ENCODE peak calls at places on chromosomes 2 and 18, in six cellular contexts. One of them, this sample, is unnamed.

GRCh38 chr18:76791106-76791505 is 31.3 kb upstream of the ZNF236 start:
- DNase-seq in cardiac fibroblast: no peak
- DNase-seq in CD4-positive, alpha-beta T cell: no peak
- DNase-seq in RWPE1: no peak
- DNase-seq in nephron progenitor cell: no peak
- DNase-seq in uterus: no peak
- DNase-seq in this sample: no peak

GRCh38 chr18:42446195-42446594 is 491.2 kb downstream of the PIK3C3 start:
- DNase-seq in cardiac fibroblast: peak
- DNase-seq in CD4-positive, alpha-beta T cell: no peak
- DNase-seq in RWPE1: no peak
- DNase-seq in nephron progenitor cell: no peak
- DNase-seq in uterus: no peak
- DNase-seq in this sample: peak

GRCh38 chr2:205877501-205877900 is 195.2 kb downstream of the NRP2 start:
- DNase-seq in cardiac fibroblast: no peak
- DNase-seq in CD4-positive, alpha-beta T cell: no peak
- DNase-seq in RWPE1: no peak
- DNase-seq in nephron progenitor cell: no peak
- DNase-seq in uterus: no peak
- DNase-seq in this sample: no peak

GRCh38 chr2:128421286-128421685 is 102.6 kb upstream of the HS6ST1 start:
- DNase-seq in cardiac fibroblast: no peak
- DNase-seq in CD4-positive, alpha-beta T cell: no peak
- DNase-seq in RWPE1: no peak
- DNase-seq in nephron progenitor cell: no peak
- DNase-seq in uterus: no peak
- DNase-seq in this sample: no peak

GRCh38 chr2:105814291-105814940 is 69.7 kb downstream of the NCK2 start:
- DNase-seq in cardiac fibroblast: no peak
- DNase-seq in CD4-positive, alpha-beta T cell: no peak
- DNase-seq in RWPE1: no peak
- DNase-seq in nephron progenitor cell: no peak
- DNase-seq in uterus: no peak
- DNase-seq in this sample: no peak

GRCh38 chr18:3114456-3114855 is 101.5 kb upstream of the LPIN2 start:
- DNase-seq in cardiac fibroblast: no peak
- DNase-seq in CD4-positive, alpha-beta T cell: no peak
- DNase-seq in RWPE1: no peak
- DNase-seq in nephron progenitor cell: no peak
- DNase-seq in uterus: no peak
- DNase-seq in this sample: no peak

GRCh38 chr18:58303363-58303762 is 259.3 kb downstream of the NEDD4L start:
- DNase-seq in cardiac fibroblast: no peak
- DNase-seq in CD4-positive, alpha-beta T cell: no peak
- DNase-seq in RWPE1: no peak
- DNase-seq in nephron progenitor cell: no peak
- DNase-seq in uterus: no peak
- DNase-seq in this sample: no peak

GRCh38 chr2:11701831-11702301 is 31.9 kb upstream of the NTSR2 start:
- DNase-seq in cardiac fibroblast: no peak
- DNase-seq in CD4-positive, alpha-beta T cell: no peak
- DNase-seq in RWPE1: no peak
- DNase-seq in nephron progenitor cell: no peak
- DNase-seq in uterus: no peak
- DNase-seq in this sample: no peak

GRCh38 chr2:113027691-113028090 is 22.4 kb downstream of the IL36A start:
- DNase-seq in cardiac fibroblast: no peak
- DNase-seq in CD4-positive, alpha-beta T cell: no peak
- DNase-seq in RWPE1: no peak
- DNase-seq in nephron progenitor cell: no peak
- DNase-seq in uterus: no peak
- DNase-seq in this sample: no peak

GRCh38 chr2:85259101-85259590 is 68.6 kb downstream of the TGOLN2 start:
- DNase-seq in cardiac fibroblast: peak
- DNase-seq in CD4-positive, alpha-beta T cell: no peak
- DNase-seq in RWPE1: no peak
- DNase-seq in nephron progenitor cell: peak
- DNase-seq in uterus: no peak
- DNase-seq in this sample: no peak

GRCh38 chr18:44782617-44783016 is 101.9 kb downstream of the SETBP1 start:
- DNase-seq in cardiac fibroblast: no peak
- DNase-seq in CD4-positive, alpha-beta T cell: no peak
- DNase-seq in RWPE1: no peak
- DNase-seq in nephron progenitor cell: no peak
- DNase-seq in uterus: no peak
- DNase-seq in this sample: no peak

GRCh38 chr2:229810786-229811185 is 96.4 kb upstream of the DNER start:
- DNase-seq in cardiac fibroblast: no peak
- DNase-seq in CD4-positive, alpha-beta T cell: no peak
- DNase-seq in RWPE1: no peak
- DNase-seq in nephron progenitor cell: no peak
- DNase-seq in uterus: no peak
- DNase-seq in this sample: no peak

GRCh38 chr2:11665028-11665427 is 5.0 kb downstream of the NTSR2 start:
- DNase-seq in cardiac fibroblast: no peak
- DNase-seq in CD4-positive, alpha-beta T cell: no peak
- DNase-seq in RWPE1: no peak
- DNase-seq in nephron progenitor cell: no peak
- DNase-seq in uterus: no peak
- DNase-seq in this sample: no peak

GRCh38 chr18:6441201-6441600 is 26.5 kb upstream of the L3MBTL4 start:
- DNase-seq in cardiac fibroblast: no peak
- DNase-seq in CD4-positive, alpha-beta T cell: no peak
- DNase-seq in RWPE1: no peak
- DNase-seq in nephron progenitor cell: no peak
- DNase-seq in uterus: no peak
- DNase-seq in this sample: no peak

GRCh38 chr2:178804791-178805190 is 2.4 kb downstream of the TTN start:
- DNase-seq in cardiac fibroblast: no peak
- DNase-seq in CD4-positive, alpha-beta T cell: no peak
- DNase-seq in RWPE1: peak
- DNase-seq in nephron progenitor cell: no peak
- DNase-seq in uterus: no peak
- DNase-seq in this sample: no peak

GRCh38 chr18:77645170-77645872 is 395.7 kb downstream of the GALR1 start:
- DNase-seq in cardiac fibroblast: no peak
- DNase-seq in CD4-positive, alpha-beta T cell: no peak
- DNase-seq in RWPE1: no peak
- DNase-seq in nephron progenitor cell: no peak
- DNase-seq in uterus: no peak
- DNase-seq in this sample: no peak

GRCh38 chr18:3410273-3410672 is 39.7 kb upstream of the TGIF1 start:
- DNase-seq in cardiac fibroblast: no peak
- DNase-seq in CD4-positive, alpha-beta T cell: no peak
- DNase-seq in RWPE1: no peak
- DNase-seq in nephron progenitor cell: no peak
- DNase-seq in uterus: no peak
- DNase-seq in this sample: no peak

GRCh38 chr2:231099918-231100317 is 24.9 kb downstream of the HTR2B start:
- DNase-seq in cardiac fibroblast: peak
- DNase-seq in CD4-positive, alpha-beta T cell: no peak
- DNase-seq in RWPE1: no peak
- DNase-seq in nephron progenitor cell: peak
- DNase-seq in uterus: no peak
- DNase-seq in this sample: no peak

GRCh38 chr2:44314354-44314753 is 39.1 kb downstream of the SLC3A1 start:
- DNase-seq in cardiac fibroblast: no peak
- DNase-seq in CD4-positive, alpha-beta T cell: no peak
- DNase-seq in RWPE1: no peak
- DNase-seq in nephron progenitor cell: no peak
- DNase-seq in uterus: no peak
- DNase-seq in this sample: no peak
- TF ChIP-seq CTCF in cardiac fibroblast: no peak
- TF ChIP-seq CTCF in CD4-positive, alpha-beta T cell: no peak
- TF ChIP-seq CTCF in RWPE1: no peak
- TF ChIP-seq CTCF in nephron progenitor cell: no peak
- TF ChIP-seq CTCF in uterus: no peak
- TF ChIP-seq CTCF in this sample: no peak

GRCh38 chr2:107669335-107669734 is 157.4 kb upstream of the RGPD4 start:
- DNase-seq in cardiac fibroblast: peak
- DNase-seq in CD4-positive, alpha-beta T cell: no peak
- DNase-seq in RWPE1: peak
- DNase-seq in nephron progenitor cell: no peak
- DNase-seq in uterus: no peak
- DNase-seq in this sample: no peak
- TF ChIP-seq CTCF in cardiac fibroblast: peak
- TF ChIP-seq CTCF in CD4-positive, alpha-beta T cell: no peak
- TF ChIP-seq CTCF in RWPE1: peak
- TF ChIP-seq CTCF in nephron progenitor cell: peak
- TF ChIP-seq CTCF in uterus: no peak
- TF ChIP-seq CTCF in this sample: peak

GRCh38 chr2:81260320-81260719 is 955.8 kb upstream of the LRRTM1 start:
- DNase-seq in cardiac fibroblast: no peak
- DNase-seq in CD4-positive, alpha-beta T cell: no peak
- DNase-seq in RWPE1: peak
- DNase-seq in nephron progenitor cell: no peak
- DNase-seq in uterus: no peak
- DNase-seq in this sample: peak

GRCh38 chr2:81263989-81264388 is 959.4 kb upstream of the LRRTM1 start:
- DNase-seq in cardiac fibroblast: no peak
- DNase-seq in CD4-positive, alpha-beta T cell: no peak
- DNase-seq in RWPE1: no peak
- DNase-seq in nephron progenitor cell: no peak
- DNase-seq in uterus: no peak
- DNase-seq in this sample: no peak

GRCh38 chr2:81266106-81266505 is 961.6 kb upstream of the LRRTM1 start:
- DNase-seq in cardiac fibroblast: peak
- DNase-seq in CD4-positive, alpha-beta T cell: no peak
- DNase-seq in RWPE1: no peak
- DNase-seq in nephron progenitor cell: peak
- DNase-seq in uterus: no peak
- DNase-seq in this sample: no peak
- TF ChIP-seq CTCF in cardiac fibroblast: no peak
- TF ChIP-seq CTCF in CD4-positive, alpha-beta T cell: no peak
- TF ChIP-seq CTCF in RWPE1: peak
- TF ChIP-seq CTCF in nephron progenitor cell: peak
- TF ChIP-seq CTCF in uterus: no peak
- TF ChIP-seq CTCF in this sample: peak

DNA sequence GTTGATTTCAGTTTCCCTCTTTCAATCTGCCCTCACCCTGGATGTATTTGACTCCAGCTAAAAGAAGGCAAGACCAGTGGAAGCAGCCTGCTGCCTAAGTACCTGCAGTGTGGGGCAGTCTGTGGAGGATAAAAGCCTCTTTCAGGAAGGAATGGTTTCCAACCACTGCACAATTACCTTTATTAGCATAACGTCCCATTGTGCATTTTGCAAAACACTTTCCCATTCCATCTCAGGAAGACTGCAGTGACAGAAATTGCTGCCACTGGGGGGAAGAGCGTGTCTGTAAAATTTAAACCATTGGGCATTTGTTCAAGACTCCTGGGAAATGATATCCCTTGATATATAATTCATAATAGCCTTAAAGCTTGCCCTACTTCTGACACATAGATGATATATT is 26.2 kb downstream of the CYRIA start:
- DNase-seq in cardiac fibroblast: no peak
- DNase-seq in CD4-positive, alpha-beta T cell: no peak
- DNase-seq in RWPE1: no peak
- DNase-seq in nephron progenitor cell: no peak
- DNase-seq in uterus: no peak
- DNase-seq in this sample: no peak
- TF ChIP-seq CTCF in cardiac fibroblast: no peak
- TF ChIP-seq CTCF in CD4-positive, alpha-beta T cell: no peak
- TF ChIP-seq CTCF in RWPE1: no peak
- TF ChIP-seq CTCF in nephron progenitor cell: no peak
- TF ChIP-seq CTCF in uterus: peak
- TF ChIP-seq CTCF in this sample: peak

GRCh38 chr2:111919362-111919761 is 21.0 kb downstream of the MERTK start:
- DNase-seq in cardiac fibroblast: no peak
- DNase-seq in CD4-positive, alpha-beta T cell: no peak
- DNase-seq in RWPE1: no peak
- DNase-seq in nephron progenitor cell: no peak
- DNase-seq in uterus: no peak
- DNase-seq in this sample: no peak
- TF ChIP-seq CTCF in cardiac fibroblast: peak
- TF ChIP-seq CTCF in CD4-positive, alpha-beta T cell: no peak
- TF ChIP-seq CTCF in RWPE1: no peak
- TF ChIP-seq CTCF in nephron progenitor cell: no peak
- TF ChIP-seq CTCF in uterus: no peak
- TF ChIP-seq CTCF in this sample: no peak

GRCh38 chr18:38493991-38494559 is 928.5 kb upstream of the CELF4 start:
- DNase-seq in cardiac fibroblast: no peak
- DNase-seq in CD4-positive, alpha-beta T cell: no peak
- DNase-seq in RWPE1: no peak
- DNase-seq in nephron progenitor cell: no peak
- DNase-seq in uterus: no peak
- DNase-seq in this sample: no peak
- TF ChIP-seq CTCF in cardiac fibroblast: no peak
- TF ChIP-seq CTCF in CD4-positive, alpha-beta T cell: no peak
- TF ChIP-seq CTCF in RWPE1: no peak
- TF ChIP-seq CTCF in nephron progenitor cell: no peak
- TF ChIP-seq CTCF in uterus: no peak
- TF ChIP-seq CTCF in this sample: no peak

DNA sequence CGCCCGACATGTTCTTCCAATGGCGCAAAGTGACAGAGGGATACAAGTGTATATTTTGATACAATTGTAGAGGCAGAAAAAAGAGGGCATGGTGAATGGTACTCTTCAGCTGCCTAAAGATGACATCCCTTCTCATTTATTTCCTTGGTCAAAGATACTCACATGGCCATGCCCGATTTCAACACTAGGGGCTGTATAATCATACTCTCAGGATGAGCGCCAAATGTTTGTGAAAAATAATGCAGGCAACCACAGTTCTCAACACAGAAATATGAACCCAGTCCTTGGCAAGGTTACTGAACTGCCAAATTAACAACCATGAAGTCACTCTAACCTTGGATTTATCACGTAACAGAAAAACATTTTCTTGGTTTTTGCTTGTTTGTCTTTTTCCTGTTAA is 204.4 kb downstream of the CCDC102B start:
- DNase-seq in cardiac fibroblast: no peak
- DNase-seq in CD4-positive, alpha-beta T cell: no peak
- DNase-seq in RWPE1: no peak
- DNase-seq in nephron progenitor cell: no peak
- DNase-seq in uterus: no peak
- DNase-seq in this sample: no peak
- TF ChIP-seq CTCF in cardiac fibroblast: peak
- TF ChIP-seq CTCF in CD4-positive, alpha-beta T cell: no peak
- TF ChIP-seq CTCF in RWPE1: no peak
- TF ChIP-seq CTCF in nephron progenitor cell: peak
- TF ChIP-seq CTCF in uterus: no peak
- TF ChIP-seq CTCF in this sample: peak

GRCh38 chr18:54905629-54906028 is 53.6 kb downstream of the CCDC68 start:
- DNase-seq in cardiac fibroblast: no peak
- DNase-seq in CD4-positive, alpha-beta T cell: no peak
- DNase-seq in RWPE1: no peak
- DNase-seq in nephron progenitor cell: no peak
- DNase-seq in uterus: no peak
- DNase-seq in this sample: no peak
- TF ChIP-seq CTCF in cardiac fibroblast: no peak
- TF ChIP-seq CTCF in CD4-positive, alpha-beta T cell: no peak
- TF ChIP-seq CTCF in RWPE1: no peak
- TF ChIP-seq CTCF in nephron progenitor cell: no peak
- TF ChIP-seq CTCF in uterus: no peak
- TF ChIP-seq CTCF in this sample: no peak

GRCh38 chr2:177254433-177255226 is 9.9 kb downstream of the NFE2L2 start:
- DNase-seq in cardiac fibroblast: no peak
- DNase-seq in CD4-positive, alpha-beta T cell: no peak
- DNase-seq in RWPE1: no peak
- DNase-seq in nephron progenitor cell: peak
- DNase-seq in uterus: no peak
- DNase-seq in this sample: no peak
- TF ChIP-seq CTCF in cardiac fibroblast: peak
- TF ChIP-seq CTCF in CD4-positive, alpha-beta T cell: no peak
- TF ChIP-seq CTCF in RWPE1: no peak
- TF ChIP-seq CTCF in nephron progenitor cell: peak
- TF ChIP-seq CTCF in uterus: no peak
- TF ChIP-seq CTCF in this sample: peak

GRCh38 chr18:12307871-12308385 is at the start of gene TUBB6:
- DNase-seq in cardiac fibroblast: peak
- DNase-seq in CD4-positive, alpha-beta T cell: no peak
- DNase-seq in RWPE1: peak
- DNase-seq in nephron progenitor cell: peak
- DNase-seq in uterus: peak
- DNase-seq in this sample: no peak
- TF ChIP-seq CTCF in cardiac fibroblast: peak
- TF ChIP-seq CTCF in CD4-positive, alpha-beta T cell: no peak
- TF ChIP-seq CTCF in RWPE1: peak
- TF ChIP-seq CTCF in nephron progenitor cell: no peak
- TF ChIP-seq CTCF in uterus: no peak
- TF ChIP-seq CTCF in this sample: no peak